ENCODE peak calls at places on chromosomes 1 and 21, in ten cellular contexts. One of them, this sample, is unnamed.

GRCh38 chr1:26134466-26134865 is 22.8 kb downstream of the PDIK1L start:
- DNase-seq in left colon: no peak
- DNase-seq in SK-MEL-5: no peak
- DNase-seq in RPMI7951: no peak
- DNase-seq in KG1: no peak
- DNase-seq in glutamatergic neuron: no peak
- DNase-seq in endodermal cell: no peak
- DNase-seq in NCI-H2081: no peak
- DNase-seq in RWPE1: no peak
- DNase-seq in stimulated activated CD4-positive, alpha-beta T cell treated with anti-CD3 and anti-CD28 coated beads, Interleukin-12 subunit alpha, Interleukin-12 subunit beta, amount 100 ng/mL, for 4 hours: no peak
- DNase-seq in this sample: no peak

GRCh38 chr21:36156815-36157670 is at the start of gene DOP1B:
- DNase-seq in RPMI7951: peak
- DNase-seq in RWPE1: no peak
- DNase-seq in NCI-H2081: peak
- DNase-seq in KG1: no peak
- DNase-seq in glutamatergic neuron: peak
- DNase-seq in endodermal cell: no peak
- DNase-seq in left colon: peak
- DNase-seq in SK-MEL-5: no peak
- DNase-seq in stimulated activated CD4-positive, alpha-beta T cell treated with anti-CD3 and anti-CD28 coated beads, Interleukin-12 subunit alpha, Interleukin-12 subunit beta, amount 100 ng/mL, for 4 hours: peak
- DNase-seq in this sample: peak

GRCh38 chr1:111768023-111768422 is 12.3 kb downstream of the DDX20 start:
- DNase-seq in KG1: no peak
- DNase-seq in NCI-H2081: no peak
- DNase-seq in stimulated activated CD4-positive, alpha-beta T cell treated with anti-CD3 and anti-CD28 coated beads, Interleukin-12 subunit alpha, Interleukin-12 subunit beta, amount 100 ng/mL, for 4 hours: no peak
- DNase-seq in endodermal cell: no peak
- DNase-seq in SK-MEL-5: no peak
- DNase-seq in RPMI7951: no peak
- DNase-seq in glutamatergic neuron: no peak
- DNase-seq in RWPE1: no peak
- DNase-seq in left colon: no peak
- DNase-seq in this sample: no peak

GRCh38 chr1:209080170-209080781 is 503.2 kb upstream of the CAMK1G start:
- DNase-seq in left colon: no peak
- DNase-seq in SK-MEL-5: peak
- DNase-seq in endodermal cell: no peak
- DNase-seq in KG1: no peak
- DNase-seq in stimulated activated CD4-positive, alpha-beta T cell treated with anti-CD3 and anti-CD28 coated beads, Interleukin-12 subunit alpha, Interleukin-12 subunit beta, amount 100 ng/mL, for 4 hours: no peak
- DNase-seq in glutamatergic neuron: no peak
- DNase-seq in RPMI7951: peak
- DNase-seq in NCI-H2081: no peak
- DNase-seq in RWPE1: peak
- DNase-seq in this sample: no peak

GRCh38 chr21:45575993-45576837 is 34.0 kb upstream of the SLC19A1 start:
- DNase-seq in RPMI7951: no peak
- DNase-seq in SK-MEL-5: no peak
- DNase-seq in KG1: no peak
- DNase-seq in NCI-H2081: no peak
- DNase-seq in RWPE1: no peak
- DNase-seq in stimulated activated CD4-positive, alpha-beta T cell treated with anti-CD3 and anti-CD28 coated beads, Interleukin-12 subunit alpha, Interleukin-12 subunit beta, amount 100 ng/mL, for 4 hours: no peak
- DNase-seq in glutamatergic neuron: no peak
- DNase-seq in left colon: no peak
- DNase-seq in endodermal cell: peak
- DNase-seq in this sample: no peak

GRCh38 chr21:45264146-45264918 is 23.4 kb downstream of the POFUT2 start:
- DNase-seq in SK-MEL-5: no peak
- DNase-seq in endodermal cell: peak
- DNase-seq in RPMI7951: no peak
- DNase-seq in RWPE1: no peak
- DNase-seq in NCI-H2081: no peak
- DNase-seq in KG1: no peak
- DNase-seq in left colon: no peak
- DNase-seq in stimulated activated CD4-positive, alpha-beta T cell treated with anti-CD3 and anti-CD28 coated beads, Interleukin-12 subunit alpha, Interleukin-12 subunit beta, amount 100 ng/mL, for 4 hours: no peak
- DNase-seq in glutamatergic neuron: no peak
- DNase-seq in this sample: no peak

GRCh38 chr21:42471206-42471605 is 24.8 kb downstream of the RSPH1 start:
- DNase-seq in stimulated activated CD4-positive, alpha-beta T cell treated with anti-CD3 and anti-CD28 coated beads, Interleukin-12 subunit alpha, Interleukin-12 subunit beta, amount 100 ng/mL, for 4 hours: no peak
- DNase-seq in endodermal cell: peak
- DNase-seq in KG1: no peak
- DNase-seq in RWPE1: no peak
- DNase-seq in glutamatergic neuron: no peak
- DNase-seq in SK-MEL-5: no peak
- DNase-seq in NCI-H2081: no peak
- DNase-seq in RPMI7951: no peak
- DNase-seq in left colon: peak
- DNase-seq in this sample: no peak

GRCh38 chr21:45588086-45588825 is 46.0 kb upstream of the SLC19A1 start:
- DNase-seq in endodermal cell: peak
- DNase-seq in left colon: no peak
- DNase-seq in NCI-H2081: no peak
- DNase-seq in SK-MEL-5: peak
- DNase-seq in stimulated activated CD4-positive, alpha-beta T cell treated with anti-CD3 and anti-CD28 coated beads, Interleukin-12 subunit alpha, Interleukin-12 subunit beta, amount 100 ng/mL, for 4 hours: no peak
- DNase-seq in RWPE1: no peak
- DNase-seq in KG1: no peak
- DNase-seq in glutamatergic neuron: no peak
- DNase-seq in RPMI7951: peak
- DNase-seq in this sample: no peak

GRCh38 chr1:203202431-203203245 is 16.1 kb upstream of the CHI3L1 start:
- DNase-seq in RPMI7951: peak
- DNase-seq in NCI-H2081: no peak
- DNase-seq in RWPE1: no peak
- DNase-seq in glutamatergic neuron: no peak
- DNase-seq in left colon: peak
- DNase-seq in endodermal cell: no peak
- DNase-seq in SK-MEL-5: no peak
- DNase-seq in stimulated activated CD4-positive, alpha-beta T cell treated with anti-CD3 and anti-CD28 coated beads, Interleukin-12 subunit alpha, Interleukin-12 subunit beta, amount 100 ng/mL, for 4 hours: no peak
- DNase-seq in KG1: no peak
- DNase-seq in this sample: no peak

GRCh38 chr1:212089560-212090163 is 54.1 kb downstream of the DTL start:
- DNase-seq in RPMI7951: no peak
- DNase-seq in glutamatergic neuron: no peak
- DNase-seq in NCI-H2081: no peak
- DNase-seq in SK-MEL-5: no peak
- DNase-seq in stimulated activated CD4-positive, alpha-beta T cell treated with anti-CD3 and anti-CD28 coated beads, Interleukin-12 subunit alpha, Interleukin-12 subunit beta, amount 100 ng/mL, for 4 hours: no peak
- DNase-seq in endodermal cell: no peak
- DNase-seq in KG1: no peak
- DNase-seq in left colon: no peak
- DNase-seq in RWPE1: no peak
- DNase-seq in this sample: no peak

GRCh38 chr1:225774276-225775147 is 3.1 kb upstream of the SRP9 start:
- DNase-seq in stimulated activated CD4-positive, alpha-beta T cell treated with anti-CD3 and anti-CD28 coated beads, Interleukin-12 subunit alpha, Interleukin-12 subunit beta, amount 100 ng/mL, for 4 hours: no peak
- DNase-seq in glutamatergic neuron: no peak
- DNase-seq in endodermal cell: no peak
- DNase-seq in SK-MEL-5: no peak
- DNase-seq in RPMI7951: peak
- DNase-seq in NCI-H2081: no peak
- DNase-seq in RWPE1: no peak
- DNase-seq in left colon: no peak
- DNase-seq in KG1: no peak
- DNase-seq in this sample: no peak

GRCh38 chr1:11204396-11205190 is 15.4 kb downstream of the ANGPTL7 start:
- DNase-seq in endodermal cell: no peak
- DNase-seq in stimulated activated CD4-positive, alpha-beta T cell treated with anti-CD3 and anti-CD28 coated beads, Interleukin-12 subunit alpha, Interleukin-12 subunit beta, amount 100 ng/mL, for 4 hours: no peak
- DNase-seq in SK-MEL-5: no peak
- DNase-seq in NCI-H2081: no peak
- DNase-seq in RPMI7951: no peak
- DNase-seq in KG1: no peak
- DNase-seq in left colon: no peak
- DNase-seq in RWPE1: no peak
- DNase-seq in glutamatergic neuron: no peak
- DNase-seq in this sample: no peak

GRCh38 chr1:193417420-193417819 is 231.0 kb upstream of the B3GALT2 start:
- DNase-seq in NCI-H2081: no peak
- DNase-seq in RPMI7951: peak
- DNase-seq in glutamatergic neuron: no peak
- DNase-seq in SK-MEL-5: peak
- DNase-seq in stimulated activated CD4-positive, alpha-beta T cell treated with anti-CD3 and anti-CD28 coated beads, Interleukin-12 subunit alpha, Interleukin-12 subunit beta, amount 100 ng/mL, for 4 hours: no peak
- DNase-seq in endodermal cell: no peak
- DNase-seq in left colon: no peak
- DNase-seq in KG1: no peak
- DNase-seq in RWPE1: no peak
- DNase-seq in this sample: no peak

GRCh38 chr1:241697640-241698018 is 45.5 kb downstream of the WDR64 start:
- DNase-seq in RPMI7951: no peak
- DNase-seq in endodermal cell: no peak
- DNase-seq in left colon: no peak
- DNase-seq in NCI-H2081: no peak
- DNase-seq in glutamatergic neuron: no peak
- DNase-seq in stimulated activated CD4-positive, alpha-beta T cell treated with anti-CD3 and anti-CD28 coated beads, Interleukin-12 subunit alpha, Interleukin-12 subunit beta, amount 100 ng/mL, for 4 hours: no peak
- DNase-seq in RWPE1: no peak
- DNase-seq in KG1: no peak
- DNase-seq in SK-MEL-5: no peak
- DNase-seq in this sample: no peak

GRCh38 chr1:216820345-216820744 is 97.1 kb upstream of the ESRRG start:
- DNase-seq in endodermal cell: peak
- DNase-seq in RPMI7951: no peak
- DNase-seq in NCI-H2081: no peak
- DNase-seq in glutamatergic neuron: no peak
- DNase-seq in RWPE1: no peak
- DNase-seq in stimulated activated CD4-positive, alpha-beta T cell treated with anti-CD3 and anti-CD28 coated beads, Interleukin-12 subunit alpha, Interleukin-12 subunit beta, amount 100 ng/mL, for 4 hours: no peak
- DNase-seq in left colon: no peak
- DNase-seq in SK-MEL-5: no peak
- DNase-seq in KG1: no peak
- DNase-seq in this sample: no peak

GRCh38 chr1:9628541-9629444 is 22.7 kb upstream of the PIK3CD start:
- DNase-seq in glutamatergic neuron: no peak
- DNase-seq in KG1: no peak
- DNase-seq in RWPE1: no peak
- DNase-seq in endodermal cell: no peak
- DNase-seq in NCI-H2081: no peak
- DNase-seq in SK-MEL-5: no peak
- DNase-seq in stimulated activated CD4-positive, alpha-beta T cell treated with anti-CD3 and anti-CD28 coated beads, Interleukin-12 subunit alpha, Interleukin-12 subunit beta, amount 100 ng/mL, for 4 hours: peak
- DNase-seq in left colon: no peak
- DNase-seq in RPMI7951: no peak
- DNase-seq in this sample: no peak

GRCh38 chr1:206902702-206903101 is 5.5 kb downstream of the IL24 start:
- DNase-seq in RPMI7951: no peak
- DNase-seq in SK-MEL-5: no peak
- DNase-seq in stimulated activated CD4-positive, alpha-beta T cell treated with anti-CD3 and anti-CD28 coated beads, Interleukin-12 subunit alpha, Interleukin-12 subunit beta, amount 100 ng/mL, for 4 hours: no peak
- DNase-seq in glutamatergic neuron: no peak
- DNase-seq in endodermal cell: no peak
- DNase-seq in left colon: no peak
- DNase-seq in NCI-H2081: no peak
- DNase-seq in RWPE1: no peak
- DNase-seq in KG1: no peak
- DNase-seq in this sample: no peak

GRCh38 chr1:12593621-12594066 is 24.4 kb downstream of the DHRS3 start:
- DNase-seq in NCI-H2081: no peak
- DNase-seq in stimulated activated CD4-positive, alpha-beta T cell treated with anti-CD3 and anti-CD28 coated beads, Interleukin-12 subunit alpha, Interleukin-12 subunit beta, amount 100 ng/mL, for 4 hours: no peak
- DNase-seq in left colon: peak
- DNase-seq in KG1: no peak
- DNase-seq in endodermal cell: no peak
- DNase-seq in SK-MEL-5: no peak
- DNase-seq in glutamatergic neuron: no peak
- DNase-seq in RPMI7951: peak
- DNase-seq in RWPE1: no peak
- DNase-seq in this sample: no peak

GRCh38 chr1:200665851-200666250 is 3.9 kb downstream of the DDX59 start:
- DNase-seq in left colon: no peak
- DNase-seq in endodermal cell: peak
- DNase-seq in KG1: no peak
- DNase-seq in RWPE1: no peak
- DNase-seq in NCI-H2081: no peak
- DNase-seq in RPMI7951: no peak
- DNase-seq in SK-MEL-5: no peak
- DNase-seq in glutamatergic neuron: no peak
- DNase-seq in stimulated activated CD4-positive, alpha-beta T cell treated with anti-CD3 and anti-CD28 coated beads, Interleukin-12 subunit alpha, Interleukin-12 subunit beta, amount 100 ng/mL, for 4 hours: no peak
- DNase-seq in this sample: no peak

GRCh38 chr1:43466403-43466802 is 12.7 kb upstream of the HYI start:
- DNase-seq in NCI-H2081: no peak
- DNase-seq in SK-MEL-5: no peak
- DNase-seq in RWPE1: no peak
- DNase-seq in glutamatergic neuron: no peak
- DNase-seq in left colon: no peak
- DNase-seq in KG1: no peak
- DNase-seq in RPMI7951: peak
- DNase-seq in endodermal cell: no peak
- DNase-seq in stimulated activated CD4-positive, alpha-beta T cell treated with anti-CD3 and anti-CD28 coated beads, Interleukin-12 subunit alpha, Interleukin-12 subunit beta, amount 100 ng/mL, for 4 hours: no peak
- DNase-seq in this sample: no peak

GRCh38 chr1:70504821-70505193 is 93.7 kb downstream of the CTH start:
- DNase-seq in NCI-H2081: no peak
- DNase-seq in KG1: no peak
- DNase-seq in glutamatergic neuron: no peak
- DNase-seq in RPMI7951: peak
- DNase-seq in SK-MEL-5: no peak
- DNase-seq in left colon: peak
- DNase-seq in endodermal cell: no peak
- DNase-seq in stimulated activated CD4-positive, alpha-beta T cell treated with anti-CD3 and anti-CD28 coated beads, Interleukin-12 subunit alpha, Interleukin-12 subunit beta, amount 100 ng/mL, for 4 hours: no peak
- DNase-seq in RWPE1: no peak
- DNase-seq in this sample: no peak

GRCh38 chr1:37793773-37794371 is at the start of gene MANEAL:
- DNase-seq in NCI-H2081: peak
- DNase-seq in left colon: peak
- DNase-seq in SK-MEL-5: peak
- DNase-seq in RWPE1: peak
- DNase-seq in stimulated activated CD4-positive, alpha-beta T cell treated with anti-CD3 and anti-CD28 coated beads, Interleukin-12 subunit alpha, Interleukin-12 subunit beta, amount 100 ng/mL, for 4 hours: peak
- DNase-seq in KG1: no peak
- DNase-seq in RPMI7951: peak
- DNase-seq in endodermal cell: peak
- DNase-seq in glutamatergic neuron: peak
- DNase-seq in this sample: peak

GRCh38 chr1:173861731-173862145 is 6.1 kb downstream of the GAS5 start:
- DNase-seq in endodermal cell: peak
- DNase-seq in glutamatergic neuron: no peak
- DNase-seq in KG1: no peak
- DNase-seq in left colon: no peak
- DNase-seq in stimulated activated CD4-positive, alpha-beta T cell treated with anti-CD3 and anti-CD28 coated beads, Interleukin-12 subunit alpha, Interleukin-12 subunit beta, amount 100 ng/mL, for 4 hours: peak
- DNase-seq in RPMI7951: no peak
- DNase-seq in NCI-H2081: no peak
- DNase-seq in RWPE1: no peak
- DNase-seq in SK-MEL-5: no peak
- DNase-seq in this sample: no peak

GRCh38 chr1:214603819-214604252 is 841 bp downstream of the CENPF start:
- DNase-seq in left colon: no peak
- DNase-seq in glutamatergic neuron: no peak
- DNase-seq in RPMI7951: peak
- DNase-seq in SK-MEL-5: peak
- DNase-seq in stimulated activated CD4-positive, alpha-beta T cell treated with anti-CD3 and anti-CD28 coated beads, Interleukin-12 subunit alpha, Interleukin-12 subunit beta, amount 100 ng/mL, for 4 hours: no peak
- DNase-seq in endodermal cell: peak
- DNase-seq in KG1: no peak
- DNase-seq in NCI-H2081: no peak
- DNase-seq in RWPE1: no peak
- DNase-seq in this sample: no peak

GRCh38 chr1:10941891-10942541 is 70.4 kb upstream of the TARDBP start:
- DNase-seq in RWPE1: peak
- DNase-seq in left colon: no peak
- DNase-seq in NCI-H2081: peak
- DNase-seq in SK-MEL-5: peak
- DNase-seq in endodermal cell: peak
- DNase-seq in RPMI7951: peak
- DNase-seq in stimulated activated CD4-positive, alpha-beta T cell treated with anti-CD3 and anti-CD28 coated beads, Interleukin-12 subunit alpha, Interleukin-12 subunit beta, amount 100 ng/mL, for 4 hours: peak
- DNase-seq in glutamatergic neuron: peak
- DNase-seq in KG1: no peak
- DNase-seq in this sample: peak

GRCh38 chr1:205017036-205017435 is 26.0 kb upstream of the CNTN2 start:
- DNase-seq in RPMI7951: no peak
- DNase-seq in stimulated activated CD4-positive, alpha-beta T cell treated with anti-CD3 and anti-CD28 coated beads, Interleukin-12 subunit alpha, Interleukin-12 subunit beta, amount 100 ng/mL, for 4 hours: no peak
- DNase-seq in SK-MEL-5: no peak
- DNase-seq in endodermal cell: no peak
- DNase-seq in left colon: no peak
- DNase-seq in NCI-H2081: no peak
- DNase-seq in KG1: no peak
- DNase-seq in glutamatergic neuron: no peak
- DNase-seq in RWPE1: no peak
- DNase-seq in this sample: no peak

GRCh38 chr21:39676054-39676771 is 63.5 kb downstream of the B3GALT5 start:
- DNase-seq in left colon: peak
- DNase-seq in RWPE1: peak
- DNase-seq in KG1: no peak
- DNase-seq in NCI-H2081: peak
- DNase-seq in stimulated activated CD4-positive, alpha-beta T cell treated with anti-CD3 and anti-CD28 coated beads, Interleukin-12 subunit alpha, Interleukin-12 subunit beta, amount 100 ng/mL, for 4 hours: no peak
- DNase-seq in RPMI7951: peak
- DNase-seq in endodermal cell: no peak
- DNase-seq in glutamatergic neuron: no peak
- DNase-seq in SK-MEL-5: no peak
- DNase-seq in this sample: no peak

GRCh38 chr1:192573499-192573898 is 2.1 kb upstream of the RGS1 start:
- DNase-seq in SK-MEL-5: no peak
- DNase-seq in KG1: no peak
- DNase-seq in NCI-H2081: no peak
- DNase-seq in endodermal cell: no peak
- DNase-seq in RPMI7951: peak
- DNase-seq in left colon: no peak
- DNase-seq in glutamatergic neuron: no peak
- DNase-seq in RWPE1: no peak
- DNase-seq in stimulated activated CD4-positive, alpha-beta T cell treated with anti-CD3 and anti-CD28 coated beads, Interleukin-12 subunit alpha, Interleukin-12 subunit beta, amount 100 ng/mL, for 4 hours: no peak
- DNase-seq in this sample: no peak

This sample was measured in neural crest cell.